ENCODE peak calls at places on chromosomes 2 and 18, in six cellular contexts. L, D, C, Q, M and P are unnamed samples.

GRCh38 chr2:240369725-240370585 is 65.5 kb upstream of the GPC1 start:
- DNase-seq in L (peak; percentile 33), D (peak; percentile 61), C (peak; percentile 69), Q (peak; percentile 86), M (peak; percentile 35), P (no peak)

GRCh38 chr2:120398961-120399888 is 53.3 kb downstream of the INHBB start:
- DNase-seq in L (peak; percentile 1), D (no peak), C (no peak), Q (peak; percentile 55), M (peak; percentile 98), P (peak; percentile 78)

GRCh38 chr2:113240915-113241911 is 37.5 kb downstream of the PAX8 start:
- DNase-seq in L (peak; percentile 52), D (peak; percentile 60), C (peak; percentile 48), Q (peak; percentile 87), M (peak; percentile 90), P (peak; percentile 89)

GRCh38 chr2:28002181-28002580 is 111.7 kb downstream of the BABAM2 start:
- DNase-seq in L (no peak), D (no peak), C (no peak), Q (no peak), M (no peak), P (no peak)

GRCh38 chr2:95728878-95729511 is 137.2 kb downstream of the TRIM43 start:
- DNase-seq in L (peak; percentile 69), D (peak; percentile 19), C (peak; percentile 53), Q (peak; percentile 82), M (peak; percentile 76), P (no peak)

GRCh38 chr18:46336278-46337205 is 232.4 kb downstream of the HAUS1 start:
- DNase-seq in L (no peak), D (no peak), C (no peak), Q (peak; percentile 50), M (no peak), P (peak; percentile 9)

GRCh38 chr2:133026536-133027177 is 356.7 kb upstream of the LYPD1 start:
- DNase-seq in L (no peak), D (no peak), C (no peak), Q (no peak), M (no peak), P (no peak)

GRCh38 chr2:130720036-130720435 is 8.8 kb upstream of the GPR148 start:
- DNase-seq in L (peak; percentile 11), D (no peak), C (no peak), Q (no peak), M (no peak), P (no peak)

GRCh38 chr2:224242543-224242942 is 159.4 kb downstream of the FAM124B start:
- DNase-seq in L (no peak), D (no peak), C (no peak), Q (no peak), M (no peak), P (no peak)

GRCh38 chr2:186503827-186504606 is 18.0 kb downstream of the ZC3H15 start:
- DNase-seq in L (no peak), D (no peak), C (no peak), Q (no peak), M (peak; percentile 42), P (no peak)

DNA sequence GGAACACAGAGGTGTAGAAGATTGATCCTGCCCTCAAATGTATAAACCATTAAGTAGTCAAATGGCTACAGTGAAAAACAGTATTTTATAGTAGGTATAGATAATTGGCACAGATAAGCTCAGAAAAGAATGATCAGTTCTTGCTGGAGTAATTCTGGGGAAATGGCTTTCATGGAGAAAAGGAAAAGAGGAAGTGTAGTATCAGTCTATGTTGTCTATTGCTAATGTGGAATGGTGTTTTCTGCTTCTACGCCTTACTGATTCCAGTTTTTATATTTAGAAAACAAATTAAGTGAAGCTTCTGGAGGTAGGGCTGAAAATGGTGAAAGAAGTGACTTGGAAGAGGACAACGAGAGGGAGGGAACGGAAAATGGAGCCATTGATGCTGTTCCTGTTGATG is 22.2 kb downstream of the ZC3H15 start:
- DNase-seq in L (no peak), D (no peak), C (no peak), Q (no peak), M (no peak), P (no peak)
- H3K36me3 ChIP-seq in L (no peaks in the 10 kb centered on the region), D (peaks cover 4% of the 10 kb centered on the region), C (no peaks in the 10 kb centered on the region), Q (peaks cover 74% of the 10 kb centered on the region), M (peaks cover 85% of the 10 kb centered on the region), P (peaks cover 62% of the 10 kb centered on the region)

GRCh38 chr2:239318091-239318725 is 82.6 kb downstream of the HDAC4 start:
- DNase-seq in L (no peak), D (no peak), C (peak; percentile 23), Q (peak; percentile 56), M (no peak), P (peak; percentile 29)

GRCh38 chr2:239319261-239319661 is 81.6 kb downstream of the HDAC4 start:
- DNase-seq in L (peak; percentile 54), D (no peak), C (peak; percentile 51), Q (peak; percentile 82), M (no peak), P (peak; percentile 81)

GRCh38 chr2:239321596-239322413 is 79.0 kb downstream of the HDAC4 start:
- DNase-seq in L (no peak), D (no peak), C (peak; percentile 10), Q (no peak), M (no peak), P (peak; percentile 18)

GRCh38 chr2:239316562-239317465 is 84.0 kb downstream of the HDAC4 start:
- DNase-seq in L (no peak), D (no peak), C (peak; percentile 58), Q (peak; percentile 93), M (no peak), P (peak; percentile 75)

GRCh38 chr2:239318790-239319189 is 82.0 kb downstream of the HDAC4 start:
- DNase-seq in L (no peak), D (no peak), C (peak; percentile 25), Q (peak; percentile 81), M (no peak), P (peak; percentile 54)
- H3K27ac ChIP-seq in L (peak overlapping the region; percentile 57), D (peak overlapping the region; percentile 92), C (no peak overlapping the region), Q (peak overlapping the region; percentile 96), M (no peak overlapping the region), P (peak overlapping the region; percentile 34)

DNA sequence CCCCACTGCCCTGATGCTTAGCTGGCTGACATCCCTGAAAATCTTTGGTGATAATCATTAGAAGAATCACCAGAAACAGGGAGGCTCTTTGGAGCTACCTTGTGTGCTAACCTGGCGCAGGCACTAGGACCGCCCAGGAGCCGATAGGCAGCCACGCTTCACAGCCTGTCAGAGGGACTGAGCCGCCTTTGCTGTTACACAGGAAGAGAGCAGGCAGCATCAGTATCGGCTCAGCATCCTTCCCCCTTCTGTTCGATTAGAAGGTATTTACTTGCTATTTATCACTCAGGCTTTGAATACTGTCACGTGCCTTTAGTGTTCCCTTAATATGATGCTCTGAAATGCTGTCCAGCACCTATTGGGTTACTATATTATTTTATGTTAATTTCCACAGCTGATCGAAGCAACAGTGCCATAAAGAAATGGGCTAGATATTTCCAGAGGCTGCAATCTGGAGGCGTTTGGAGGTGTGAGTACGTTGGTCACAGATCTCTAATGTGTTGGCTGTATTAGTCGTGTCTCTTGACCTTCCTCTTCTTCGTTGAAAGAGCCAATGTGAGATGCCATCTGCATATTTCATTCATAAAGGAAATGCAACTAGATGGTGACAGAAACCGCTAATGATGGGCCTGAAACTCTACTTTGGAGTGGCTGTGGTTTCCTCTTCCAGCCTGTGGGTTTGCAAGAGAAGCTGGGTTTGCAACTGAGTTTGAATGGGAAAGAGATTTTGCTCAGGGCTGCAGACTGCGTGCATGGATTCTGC is 110.4 kb upstream of the RAB27B start:
- DNase-seq in L (no peak), D (no peak), C (no peak), Q (no peak), M (no peak), P (no peak)
- TF ChIP-seq EP300 in L (no peak), D (no peak), C (no peak), Q (no peak), M (no peak), P (no peak)

GRCh38 chr18:13095466-13095865 is 104.3 kb downstream of the CEP192 start:
- DNase-seq in L (no peak), D (no peak), C (no peak), Q (no peak), M (no peak), P (no peak)
- H3K36me3 ChIP-seq in L (no peaks in the 10 kb centered on the region), D (peaks cover 21% of the 10 kb centered on the region), C (no peaks in the 10 kb centered on the region), Q (peaks cover 79% of the 10 kb centered on the region), M (peaks cover 46% of the 10 kb centered on the region), P (peaks cover 71% of the 10 kb centered on the region)

DNA sequence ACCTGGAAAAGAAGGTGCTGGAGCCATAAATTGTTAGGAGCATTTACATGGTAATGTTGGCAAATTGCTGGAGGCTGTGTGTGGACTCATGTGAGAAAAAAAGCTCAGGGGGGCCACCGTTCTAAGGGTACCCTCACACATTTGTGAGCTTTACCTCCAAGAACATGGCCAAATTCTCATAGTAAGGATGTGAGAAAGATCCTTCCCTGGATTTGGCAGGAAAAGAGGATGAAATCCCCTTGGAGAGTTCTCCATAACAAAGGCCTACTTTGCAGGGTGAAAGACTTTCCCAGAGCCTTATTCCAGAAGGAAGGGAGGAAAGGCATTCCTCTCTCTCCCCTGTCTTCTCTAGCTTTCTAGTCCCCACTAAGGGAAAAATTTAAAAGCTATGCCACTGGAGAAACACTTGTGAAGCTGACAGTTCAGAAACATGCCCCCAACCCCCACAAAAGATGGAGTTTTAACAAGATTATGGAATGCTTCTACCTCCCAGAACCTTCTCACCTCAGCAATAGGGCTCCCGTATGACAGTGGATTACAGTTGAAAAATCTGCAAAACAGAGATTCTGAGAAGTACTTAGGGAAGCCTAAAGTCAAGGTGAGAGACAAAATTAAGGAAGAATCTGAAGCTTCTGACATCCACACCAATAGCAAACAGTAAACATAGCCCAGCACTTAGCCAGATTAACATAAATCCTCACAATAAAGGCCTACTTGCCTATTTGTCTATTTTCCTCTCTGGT is 20.2 kb upstream of the ERMN start:
- DNase-seq in L (no peak), D (no peak), C (no peak), Q (no peak), M (no peak), P (no peak)
- H3K27ac ChIP-seq in L (no peak overlapping the region), D (no peak overlapping the region), C (no peak overlapping the region), Q (no peak overlapping the region), M (no peak overlapping the region), P (no peak overlapping the region)